ENCODE peak calls at places on chromosomes 4 and X, in eight cellular contexts. L is HepG2; W is PC-3; Z is CD8-positive, alpha-beta T cell; D is A673; F is suprapubic skin; V is body of pancreas; E is ascending aorta. N is an unnamed sample. For H3K4me1 and H3K9me3, the result is how much of the 10 kb centered on the place peaks cover.

GRCh38 chr4:105061720-105062119 is 85.0 kb upstream of the TET2 start:
- DNase-seq in L (no peak), Z (no peak), V (no peak), W (peak), F (no peak), D (peak), E (no peak), N (no peak)

GRCh38 chr4:67928547-67928946 is 34.7 kb downstream of the TMPRSS11A start:
- DNase-seq in Z (no peak), L (no peak), W (peak), F (no peak), V (no peak), D (no peak), E (no peak), N (no peak)

GRCh38 chr4:184854673-184855072 is 28.9 kb upstream of the ACSL1 start:
- DNase-seq in W (no peak), V (no peak), D (no peak), E (no peak), L (no peak), Z (no peak), F (no peak), N (no peak)

GRCh38 chrX:14676431-14676830 is 147.1 kb downstream of the GLRA2 start:
- DNase-seq in F (no peak), D (no peak), E (no peak), V (no peak), Z (no peak), L (no peak), W (peak), N (no peak)

GRCh38 chrX:11480626-11481025 is 185.1 kb downstream of the ARHGAP6 start:
- DNase-seq in L (no peak), V (no peak), W (no peak), Z (no peak), F (no peak), D (no peak), E (no peak), N (no peak)

GRCh38 chr4:92433272-92433758 is 129.5 kb downstream of the GRID2 start:
- DNase-seq in Z (no peak), F (no peak), L (no peak), E (no peak), V (no peak), D (no peak), W (no peak), N (no peak)

GRCh38 chr4:108833041-108833440 is 70.2 kb upstream of the ETNPPL start:
- DNase-seq in W (no peak), E (no peak), D (peak), L (no peak), F (no peak), Z (no peak), V (no peak), N (no peak)

GRCh38 chr4:42397635-42398447 is 553 bp downstream of the SHISA3 start:
- DNase-seq in E (no peak), Z (no peak), F (no peak), D (peak), V (peak), L (no peak), W (peak), N (no peak)

GRCh38 chr4:8072235-8072968 is 86.2 kb downstream of the ABLIM2 start:
- DNase-seq in F (no peak), V (no peak), E (no peak), L (no peak), D (peak), Z (no peak), W (no peak), N (no peak)

GRCh38 chr4:173777921-173778320 is 247.9 kb upstream of the HAND2 start:
- DNase-seq in D (no peak), V (no peak), E (no peak), F (no peak), Z (no peak), L (no peak), W (no peak), N (no peak)

GRCh38 chr4:3827616-3828492 is 61.7 kb downstream of the ADRA2C start:
- DNase-seq in D (peak), V (peak), Z (no peak), L (peak), W (peak), F (no peak), E (peak), N (no peak)

GRCh38 chrX:74246524-74246923 is 57.5 kb upstream of the ZCCHC13 start:
- DNase-seq in L (no peak), W (peak), D (no peak), V (no peak), E (no peak), Z (no peak), F (no peak), N (no peak)

GRCh38 chrX:106716004-106716403 is 10.5 kb upstream of the RNF128 start:
- DNase-seq in V (no peak), L (peak), E (no peak), F (no peak), D (no peak), W (no peak), Z (no peak), N (no peak)

DNA sequence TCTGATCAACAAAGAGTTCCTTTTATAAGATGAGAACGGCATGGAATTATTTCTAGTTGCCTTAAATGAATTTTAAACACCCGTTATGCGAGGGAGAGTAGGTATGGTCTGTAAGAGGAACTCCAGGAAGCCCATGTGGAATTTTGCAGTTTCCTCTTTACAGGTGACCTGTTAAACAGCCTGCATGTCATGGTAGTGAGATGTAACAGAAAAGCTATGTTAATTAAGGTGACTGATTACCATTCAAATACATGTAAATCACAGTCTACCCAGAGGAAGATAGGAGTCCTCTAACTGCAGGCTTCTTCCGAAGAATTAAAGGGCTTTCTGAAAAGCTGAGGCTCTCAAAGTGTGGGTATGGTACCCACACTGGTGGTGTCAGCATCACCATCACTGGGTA is 163.6 kb downstream of the CBR4 start:
- DNase-seq in W (no peak), F (no peak), E (no peak), V (no peak), L (no peak), Z (no peak), D (no peak), N (no peak)
- H3K4me1 ChIP-seq in W (under half), F (half or more), E (under half), V (under half), L (under half), Z (under half), D (under half), N (under half)

DNA sequence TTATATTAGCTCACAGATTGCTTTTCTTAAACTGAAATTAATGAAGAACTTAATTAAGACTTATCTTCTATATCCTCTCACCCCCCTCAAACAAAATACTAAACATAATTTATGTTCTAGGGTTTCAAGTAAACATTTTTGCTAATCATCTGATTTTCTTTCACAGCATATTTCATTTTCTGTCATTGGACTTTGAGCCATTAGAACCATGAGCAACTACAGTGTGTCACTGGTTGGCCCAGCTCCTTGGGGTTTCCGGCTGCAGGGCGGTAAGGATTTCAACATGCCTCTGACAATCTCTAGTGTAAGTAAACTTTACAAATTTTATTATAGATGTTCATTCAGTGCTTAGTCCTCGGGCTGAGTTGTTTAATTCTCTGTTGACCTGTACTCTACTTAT is 3.3 kb downstream of the PDLIM5 start:
- DNase-seq in F (peak), W (peak), L (peak), D (peak), V (peak), E (peak), Z (no peak), N (no peak)
- H3K4me3 ChIP-seq in F (peak), W (peak), L (peak), D (peak), V (no peak), E (peak), Z (no peak), N (no peak)

GRCh38 chr4:53185853-53186590 is 179.8 kb downstream of the SCFD2 start:
- DNase-seq in V (no peak), F (no peak), Z (no peak), E (no peak), W (no peak), D (no peak), L (no peak), N (no peak)
- H3K9me3 ChIP-seq in V (under half), F (under half), Z (under half), E (under half), W (under half), D (under half), L (under half), N (under half)

DNA sequence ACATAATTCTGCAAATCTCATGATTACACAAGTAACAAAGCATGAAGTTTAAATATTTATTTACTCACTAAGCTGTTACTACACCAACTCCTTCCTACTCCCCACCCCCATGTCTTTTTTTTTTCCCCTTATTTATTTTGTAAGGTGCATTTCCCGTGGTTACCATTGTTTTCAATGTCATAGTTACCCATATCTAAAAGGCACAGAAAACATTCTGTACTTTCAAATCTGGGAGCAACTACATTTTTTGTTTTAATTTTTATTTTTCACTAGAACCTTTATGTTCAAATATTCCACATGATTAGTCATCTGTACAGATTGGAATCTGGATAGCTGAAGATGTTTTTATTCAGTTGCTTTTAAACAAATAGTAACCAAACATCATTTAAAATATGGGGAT is 62.8 kb downstream of the PPP3CA start:
- DNase-seq in E (no peak), D (no peak), V (no peak), Z (no peak), L (no peak), F (no peak), W (peak), N (peak)
- H3K4me1 ChIP-seq in E (under half), D (half or more), V (under half), Z (under half), L (under half), F (half or more), W (under half), N (half or more)

GRCh38 chr4:151408380-151408629 is 671 bp upstream of the FHIP1A start:
- DNase-seq in F (no peak), Z (no peak), D (no peak), E (no peak), V (no peak), L (no peak), W (no peak), N (no peak)

GRCh38 chr4:151409470-151410313 is 716 bp downstream of the FHIP1A start:
- DNase-seq in V (peak), D (no peak), E (no peak), L (peak), F (peak), W (peak), Z (no peak), N (no peak)

GRCh38 chr4:151408630-151409469 is at the start of gene FHIP1A:
- DNase-seq in V (peak), W (peak), L (peak), E (peak), Z (peak), F (peak), D (peak), N (peak)

GRCh38 chr4:151407018-151407417 is 2.0 kb upstream of the FHIP1A start:
- DNase-seq in Z (no peak), W (no peak), L (no peak), V (no peak), D (no peak), F (no peak), E (no peak), N (no peak)

GRCh38 chr4:151407466-151408379 is 1.3 kb upstream of the FHIP1A start:
- DNase-seq in V (peak), Z (no peak), F (peak), E (peak), W (peak), D (no peak), L (no peak), N (peak)
- H3K4me3 ChIP-seq in V (peak), Z (peak), F (peak), E (peak), W (peak), D (no peak), L (peak), N (peak)

GRCh38 chrX:816411-816810 is 185.8 kb downstream of the SHOX start:
- DNase-seq in Z (no peak), W (no peak), V (no peak), F (no peak), L (no peak), D (no peak), E (no peak), N (no peak)
- H3K9me3 ChIP-seq in Z (under half), W (under half), V (under half), F (under half), L (under half), D (under half), E (under half), N (under half)

DNA sequence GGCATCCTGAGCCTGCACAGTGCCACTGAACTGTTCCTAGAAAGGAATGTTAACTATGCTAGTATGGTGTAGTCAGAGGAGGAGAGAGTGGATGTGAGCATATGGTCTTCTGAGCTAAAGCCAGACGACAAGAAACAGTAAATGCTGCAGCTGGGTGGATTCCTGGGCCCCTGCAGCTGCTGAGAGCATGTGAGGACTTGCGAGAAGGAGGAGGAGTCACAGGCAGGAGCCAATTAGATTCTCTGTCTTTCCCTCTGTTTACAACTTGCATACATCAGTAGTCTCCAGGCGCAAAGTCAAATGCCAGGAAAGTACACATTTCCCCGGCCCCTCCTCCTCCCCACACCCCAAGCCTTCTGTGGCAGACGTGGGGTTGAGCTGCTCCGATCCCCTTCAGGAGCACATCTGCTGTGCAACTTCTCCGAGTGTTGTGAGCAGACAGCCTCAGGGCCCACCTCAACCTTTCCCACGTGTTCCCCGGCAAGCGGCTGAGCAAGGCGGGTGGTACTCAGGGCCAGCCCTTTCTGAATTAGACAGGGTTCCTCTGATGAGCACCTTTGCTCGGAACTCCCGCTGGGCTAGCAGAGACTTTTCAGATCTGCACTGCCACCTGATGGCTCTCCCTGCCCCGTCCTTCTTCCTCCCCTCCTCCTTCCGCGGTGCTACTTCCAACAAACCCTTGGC is 108.7 kb upstream of the ATP6AP2 start:
- DNase-seq in W (peak), E (no peak), L (peak), D (peak), F (no peak), Z (no peak), V (peak), N (no peak)
- H3K4me1 ChIP-seq in W (under half), E (under half), L (under half), D (under half), F (under half), Z (under half), V (under half), N (under half)

GRCh38 chr4:145734576-145735329 is 54.8 kb downstream of the C4orf51 start:
- DNase-seq in F (no peak), L (peak), Z (no peak), D (no peak), W (peak), E (peak), V (peak), N (no peak)
- H3K4me3 ChIP-seq in F (peak), L (no peak), Z (no peak), D (no peak), W (peak), E (peak), V (no peak), N (no peak)

N was measured in CD4-positive, alpha-beta memory T cell.